ENCODE peak calls at places on chromosomes 3 and 15, in eight cellular contexts. C is left ventricle myocardium inferior; V is naive thymus-derived CD4-positive, alpha-beta T cell; W is upper lobe of left lung; T is memory B cell; M is activated CD4-positive, alpha-beta T cell treated with anti-CD3 and anti-CD28 coated beads, Interleukin-2, amount 10 ng/mL, durations not matched to agents 7 days and 5 days; R is left cardiac atrium; A is heart left ventricle. N is an unnamed sample.

GRCh38 chr3:50442940-50443579 is 60.4 kb downstream of the CACNA2D2 start:
- DNase-seq in V (no peak), R (no peak), M (no peak), A (no peak), T (no peak), W (peak; percentile 85), C (no peak), N (no peak)

GRCh38 chr15:65940618-65940909 is 71.3 kb downstream of the RAB11A start:
- DNase-seq in A (no peak), W (no peak), T (no peak), V (no peak), C (no peak), R (no peak), M (no peak), N (no peak)

GRCh38 chr3:138219255-138219654 is 32.2 kb downstream of the ARMC8 start:
- DNase-seq in T (no peak), M (no peak), C (no peak), W (no peak), A (no peak), R (no peak), V (no peak), N (no peak)

GRCh38 chr3:55481067-55481917 is 5.8 kb downstream of the WNT5A start:
- DNase-seq in A (peak; percentile 38), T (no peak), M (no peak), W (peak; percentile 85), C (peak; percentile 15), V (no peak), R (no peak), N (peak; percentile 70)

GRCh38 chr3:115062412-115062956 is 84.6 kb downstream of the ZBTB20 start:
- DNase-seq in W (no peak), C (no peak), V (no peak), A (no peak), R (no peak), M (no peak), T (no peak), N (no peak)

GRCh38 chr3:157375342-157375986 is 61.2 kb upstream of the PTX3 start:
- DNase-seq in A (no peak), V (no peak), W (no peak), R (no peak), C (no peak), T (no peak), M (no peak), N (no peak)

GRCh38 chr3:119175869-119176756 is 2.7 kb downstream of the UPK1B start:
- DNase-seq in V (no peak), R (peak; percentile 67), C (no peak), M (no peak), A (no peak), W (no peak), T (no peak), N (peak; percentile 20)

GRCh38 chr15:71691322-71691699 is 119.0 kb upstream of the NR2E3 start:
- DNase-seq in C (no peak), V (no peak), A (no peak), W (no peak), M (no peak), R (no peak), T (no peak), N (no peak)

GRCh38 chr3:157333551-157333991 is 103.1 kb upstream of the PTX3 start:
- DNase-seq in W (no peak), A (no peak), R (no peak), C (no peak), M (no peak), V (no peak), T (no peak), N (no peak)

GRCh38 chr3:129445472-129445871 is 5.4 kb downstream of the IFT122 start:
- DNase-seq in R (no peak), M (no peak), A (no peak), W (no peak), V (no peak), T (no peak), C (no peak), N (no peak)

GRCh38 chr15:98626153-98626552 is 22.2 kb upstream of the IGF1R start:
- DNase-seq in R (no peak), V (no peak), A (no peak), W (no peak), T (no peak), M (no peak), C (no peak), N (no peak)

GRCh38 chr3:37964716-37965115 is 25.9 kb upstream of the VILL start:
- DNase-seq in C (no peak), M (no peak), A (no peak), T (no peak), W (no peak), R (no peak), V (no peak), N (no peak)

GRCh38 chr3:29454326-29454725 is 173.5 kb downstream of the RBMS3 start:
- DNase-seq in A (no peak), M (no peak), T (no peak), V (no peak), C (no peak), W (no peak), R (no peak), N (no peak)

GRCh38 chr3:141288331-141288990 is 56.8 kb downstream of the PXYLP1 start:
- DNase-seq in T (no peak), M (no peak), C (no peak), V (no peak), A (no peak), R (no peak), W (no peak), N (no peak)

GRCh38 chr15:57566840-57567239 is 24.9 kb upstream of the MYZAP start:
- DNase-seq in T (no peak), A (peak; percentile 64), W (no peak), C (peak; percentile 40), R (no peak), M (no peak), V (no peak), N (no peak)

GRCh38 chr3:188527389-188527788 is 373.4 kb downstream of the LPP start:
- DNase-seq in W (no peak), T (no peak), R (no peak), C (no peak), M (no peak), A (no peak), V (no peak), N (no peak)

GRCh38 chr15:68470981-68471380 is 39.0 kb upstream of the ITGA11 start:
- DNase-seq in A (no peak), M (no peak), V (no peak), T (no peak), C (no peak), R (no peak), W (no peak), N (no peak)

GRCh38 chr3:14879161-14879888 is 60.6 kb downstream of the FGD5 start:
- DNase-seq in W (no peak), C (peak; percentile 39), V (peak; percentile 59), R (peak; percentile 54), T (no peak), M (peak; percentile 59), A (peak; percentile 45), N (peak; percentile 19)

GRCh38 chr3:159761377-159761776 is 227.3 kb upstream of the IL12A start:
- DNase-seq in W (no peak), R (peak; percentile 51), M (no peak), V (no peak), C (peak; percentile 45), T (no peak), A (peak; percentile 56), N (no peak)

GRCh38 chr15:99239545-99240198 is 9.7 kb downstream of the TTC23 start:
- DNase-seq in M (no peak), V (no peak), C (no peak), T (no peak), R (no peak), W (no peak), A (no peak), N (no peak)

GRCh38 chr3:35932995-35933394 is 293.7 kb downstream of the ARPP21 start:
- DNase-seq in M (no peak), W (no peak), C (no peak), A (no peak), V (no peak), T (no peak), R (no peak), N (no peak)

GRCh38 chr3:189457666-189458065 is 173.5 kb upstream of the TP63 start:
- DNase-seq in T (no peak), M (no peak), V (no peak), C (no peak), A (no peak), R (no peak), W (no peak), N (no peak)

GRCh38 chr3:102089904-102090492 is 240.7 kb downstream of the NFKBIZ start:
- DNase-seq in M (no peak), R (no peak), T (no peak), A (no peak), C (no peak), W (no peak), V (no peak), N (no peak)

GRCh38 chr3:39291903-39292329 is 12.1 kb upstream of the CX3CR1 start:
- DNase-seq in W (no peak), V (peak; percentile 60), R (peak; percentile 63), A (peak; percentile 66), C (peak; percentile 67), M (peak; percentile 79), T (peak; percentile 83), N (peak; percentile 68)

GRCh38 chr3:172203522-172204258 is 164.3 kb downstream of the FNDC3B start:
- DNase-seq in A (no peak), R (no peak), C (no peak), V (no peak), T (no peak), M (no peak), W (no peak), N (no peak)

GRCh38 chr15:82768414-82769081 is 37.3 kb downstream of the FSD2 start:
- DNase-seq in C (no peak), R (no peak), M (no peak), T (no peak), A (no peak), W (no peak), V (no peak), N (peak; percentile 79)

GRCh38 chr15:81174759-81175327 is 21.8 kb upstream of the IL16 start:
- DNase-seq in W (no peak), T (no peak), A (no peak), V (no peak), R (no peak), M (no peak), C (no peak), N (no peak)

N was measured in psoas muscle.